ENCODE peak calls at places on chromosomes 1 and 21, in ten cellular contexts. Q is astrocyte of the cerebellum, T is breast epithelium, O is HCT116, P is progenitor cell of endocrine pancreas, S is psoas muscle, N is ovary, W is tibial nerve, C is nephron progenitor cell, E is mesothelial cell of epicardium. L is an unnamed sample.

GRCh38 chr1:233759665-233760064 is 144.8 kb upstream of the SLC35F3 start:
- DNase-seq in S (no peak), P (no peak), O (no peak), T (no peak), E (no peak), N (no peak), Q (no peak), W (no peak), C (no peak), L (no peak)

GRCh38 chr1:7235871-7236472 is 450.7 kb downstream of the CAMTA1 start:
- DNase-seq in C (no peak), E (peak), S (no peak), W (no peak), Q (no peak), P (no peak), N (no peak), T (no peak), O (no peak), L (no peak)

GRCh38 chr1:24266398-24266941 is 52.7 kb upstream of the GRHL3 start:
- DNase-seq in T (no peak), O (peak), N (no peak), P (no peak), C (no peak), E (no peak), W (no peak), Q (peak), S (peak), L (no peak)

GRCh38 chr1:36656271-36656670 is 173.6 kb upstream of the CSF3R start:
- DNase-seq in T (no peak), S (no peak), O (no peak), W (no peak), C (no peak), P (no peak), E (no peak), Q (no peak), N (no peak), L (no peak)

GRCh38 chr1:14165289-14165867 is 433.1 kb upstream of the KAZN start:
- DNase-seq in T (no peak), S (no peak), Q (no peak), O (no peak), E (no peak), P (no peak), C (no peak), N (no peak), W (no peak), L (no peak)

GRCh38 chr1:150804671-150805070 is 3.4 kb downstream of the CTSK start:
- DNase-seq in N (no peak), S (no peak), W (no peak), P (no peak), T (no peak), E (no peak), O (no peak), Q (no peak), C (no peak), L (no peak)

GRCh38 chr1:100134872-100135271 is 1.9 kb downstream of the TRMT13 start:
- DNase-seq in W (no peak), O (no peak), T (no peak), C (no peak), E (no peak), P (no peak), Q (no peak), N (no peak), S (no peak), L (peak)

GRCh38 chr1:53324728-53325297 is 3.1 kb downstream of the LRP8 start:
- DNase-seq in S (no peak), C (no peak), N (no peak), W (no peak), Q (no peak), P (no peak), E (no peak), O (no peak), T (no peak), L (peak)

GRCh38 chr1:182149411-182149965 is 88.0 kb upstream of the ZNF648 start:
- DNase-seq in W (peak), P (no peak), O (no peak), Q (peak), C (no peak), E (no peak), N (no peak), S (peak), T (no peak), L (no peak)

GRCh38 chr1:158353333-158354038 is at the start of gene CD1E:
- DNase-seq in W (no peak), P (no peak), C (no peak), Q (no peak), E (no peak), T (no peak), N (no peak), O (no peak), S (no peak), L (no peak)

DNA sequence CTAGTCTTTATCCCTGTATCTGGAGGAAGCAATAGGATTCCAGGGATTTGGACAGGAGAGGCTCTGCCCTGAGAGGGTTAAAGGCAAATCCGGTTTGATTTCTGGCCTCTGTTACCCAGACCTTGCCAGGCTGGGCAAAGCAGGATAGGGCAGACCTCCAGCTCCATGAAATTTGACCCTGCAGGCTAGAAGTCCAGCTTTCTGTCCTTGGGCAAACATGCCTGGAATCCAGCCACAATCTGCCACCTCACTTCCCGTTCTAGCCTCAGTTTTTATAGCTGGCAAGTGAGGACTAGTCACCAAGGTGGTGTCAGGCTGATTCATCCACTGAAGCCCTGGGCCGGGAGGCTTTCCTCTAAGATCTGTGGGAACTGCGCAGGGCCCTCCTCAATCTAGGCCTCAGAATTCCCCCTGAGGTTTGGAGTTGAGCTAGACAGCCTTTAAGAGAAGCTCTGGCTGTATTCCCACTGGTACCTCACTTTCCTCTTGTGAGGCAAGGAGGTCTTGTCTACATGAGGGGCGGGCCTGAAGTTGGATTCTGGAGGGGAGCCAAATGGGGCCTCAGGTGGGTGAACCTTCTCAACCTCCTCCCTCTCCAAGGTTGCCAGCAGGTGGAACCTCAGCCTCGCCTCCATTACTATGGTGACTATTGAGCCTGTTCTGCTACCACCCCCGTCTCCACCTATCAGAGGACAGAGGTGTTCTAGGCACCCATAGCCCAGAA is 7.0 kb upstream of the P3R3URF start:
- DNase-seq in W (no peak), E (no peak), Q (peak), N (no peak), T (peak), O (peak), P (no peak), C (no peak), S (peak), L (peak)
- TF ChIP-seq CTCF in W (no peak), E (no peak), Q (no peak), N (no peak), T (no peak), O (no peak), P (no peak), C (no peak), S (no peak), L (no peak)

GRCh38 chr1:163161337-163161736 is 41.4 kb downstream of the RGS5 start:
- DNase-seq in O (no peak), S (no peak), W (no peak), P (no peak), N (no peak), C (no peak), E (no peak), Q (no peak), T (no peak), L (no peak)

GRCh38 chr1:163165119-163165518 is 37.6 kb downstream of the RGS5 start:
- DNase-seq in O (no peak), S (no peak), C (no peak), N (no peak), Q (no peak), W (no peak), T (no peak), E (no peak), P (no peak), L (no peak)

GRCh38 chr1:163161841-163162240 is 40.9 kb downstream of the RGS5 start:
- DNase-seq in N (no peak), S (no peak), O (no peak), P (no peak), W (no peak), E (no peak), Q (no peak), C (no peak), T (no peak), L (no peak)

GRCh38 chr1:163163861-163164582 is 38.7 kb downstream of the RGS5 start:
- DNase-seq in T (no peak), P (no peak), Q (no peak), S (no peak), O (no peak), W (no peak), E (no peak), N (no peak), C (no peak), L (no peak)

GRCh38 chr1:163162281-163162937 is 40.3 kb downstream of the RGS5 start:
- DNase-seq in T (no peak), E (no peak), S (no peak), Q (peak), P (no peak), W (no peak), C (no peak), O (no peak), N (no peak), L (no peak)
- TF ChIP-seq CTCF in T (no peak), E (no peak), S (no peak), Q (peak), P (no peak), W (no peak), C (no peak), O (no peak), N (no peak), L (no peak)

GRCh38 chr1:15957221-15958090 is 18.4 kb downstream of the ZBTB17 start:
- DNase-seq in Q (no peak), W (no peak), T (no peak), C (peak), O (no peak), E (no peak), P (no peak), N (no peak), S (no peak), L (peak)
- TF ChIP-seq CTCF in Q (peak), W (no peak), T (no peak), C (peak), O (peak), E (peak), P (peak), N (no peak), S (no peak), L (peak)

GRCh38 chr21:29904359-29905282 is 35.2 kb downstream of the GRIK1 start:
- DNase-seq in O (no peak), P (no peak), N (no peak), T (no peak), C (no peak), E (no peak), S (no peak), Q (no peak), W (no peak), L (no peak)
- TF ChIP-seq CTCF in O (no peak), P (no peak), N (no peak), T (no peak), C (no peak), E (no peak), S (no peak), Q (no peak), W (no peak), L (no peak)